ENCODE peak calls at places on chromosomes 1 and 21, in eight cellular contexts. R, U, W, E, D, J, M and X are unnamed samples.

GRCh38 chr1:167196185-167196584 is 24.5 kb upstream of the POU2F1 start:
- DNase-seq in R (no peak), U (no peak), W (no peak), E (no peak), D (peak), J (no peak), M (peak), X (no peak)

GRCh38 chr1:29465755-29466154 is 229.4 kb downstream of the PTPRU start:
- DNase-seq in R (no peak), U (no peak), W (no peak), E (no peak), D (peak), J (peak), M (peak), X (no peak)

GRCh38 chr1:93350322-93350721 is 4.6 kb downstream of the DR1 start:
- DNase-seq in R (no peak), U (no peak), W (no peak), E (no peak), D (no peak), J (no peak), M (no peak), X (no peak)

GRCh38 chr1:30872948-30873263 is 35.7 kb downstream of the SDC3 start:
- DNase-seq in R (no peak), U (no peak), W (no peak), E (no peak), D (no peak), J (no peak), M (peak), X (no peak)

GRCh38 chr1:159864262-159864661 is 1.8 kb upstream of the VSIG8 start:
- DNase-seq in R (no peak), U (no peak), W (no peak), E (no peak), D (no peak), J (no peak), M (no peak), X (no peak)

GRCh38 chr1:231338270-231339128 is at the start of gene SPRTN:
- DNase-seq in R (no peak), U (no peak), W (no peak), E (no peak), D (peak), J (no peak), M (peak), X (no peak)

GRCh38 chr1:99481391-99481996 is 164.4 kb upstream of the PALMD start:
- DNase-seq in R (peak), U (no peak), W (no peak), E (peak), D (peak), J (no peak), M (peak), X (peak)

GRCh38 chr1:178867670-178868069 is 3.2 kb downstream of the ANGPTL1 start:
- DNase-seq in R (no peak), U (no peak), W (no peak), E (no peak), D (no peak), J (no peak), M (no peak), X (no peak)

GRCh38 chr1:85278853-85279314 is 2.5 kb upstream of the BCL10 start:
- DNase-seq in R (peak), U (no peak), W (no peak), E (peak), D (peak), J (peak), M (peak), X (no peak)

GRCh38 chr1:223472057-223472456 is 78.8 kb downstream of the CCDC185 start:
- DNase-seq in R (no peak), U (no peak), W (no peak), E (no peak), D (no peak), J (no peak), M (no peak), X (no peak)

GRCh38 chr1:1273152-1273534 is 511 bp downstream of the UBE2J2 start:
- DNase-seq in R (no peak), U (no peak), W (no peak), E (no peak), D (no peak), J (no peak), M (peak), X (no peak)

GRCh38 chr1:202243006-202243405 is 49.4 kb downstream of the LGR6 start:
- DNase-seq in R (no peak), U (no peak), W (no peak), E (no peak), D (no peak), J (no peak), M (no peak), X (no peak)

GRCh38 chr1:159897962-159898361 is 2.0 kb downstream of the CFAP45 start:
- DNase-seq in R (no peak), U (no peak), W (no peak), E (no peak), D (no peak), J (no peak), M (no peak), X (no peak)

GRCh38 chr1:110338200-110339039 is 757 bp upstream of the RBM15 start:
- DNase-seq in R (peak), U (peak), W (peak), E (peak), D (peak), J (no peak), M (peak), X (peak)

GRCh38 chr1:20233394-20233793 is 47.1 kb upstream of the PLA2G2C start:
- DNase-seq in R (peak), U (no peak), W (no peak), E (no peak), D (peak), J (no peak), M (peak), X (no peak)

GRCh38 chr1:61055110-61055614 is 27.2 kb upstream of the NFIA start:
- DNase-seq in R (no peak), U (no peak), W (no peak), E (peak), D (no peak), J (no peak), M (peak), X (no peak)

GRCh38 chr1:36635284-36635683 is 152.6 kb upstream of the CSF3R start:
- DNase-seq in R (no peak), U (no peak), W (no peak), E (no peak), D (no peak), J (no peak), M (no peak), X (no peak)

GRCh38 chr1:202587859-202588480 is 122.3 kb downstream of the SYT2 start:
- DNase-seq in R (no peak), U (no peak), W (no peak), E (no peak), D (no peak), J (no peak), M (no peak), X (no peak)

GRCh38 chr1:152053375-152053774 is 16.6 kb upstream of the S100A11 start:
- DNase-seq in R (no peak), U (no peak), W (no peak), E (no peak), D (no peak), J (no peak), M (no peak), X (no peak)

DNA sequence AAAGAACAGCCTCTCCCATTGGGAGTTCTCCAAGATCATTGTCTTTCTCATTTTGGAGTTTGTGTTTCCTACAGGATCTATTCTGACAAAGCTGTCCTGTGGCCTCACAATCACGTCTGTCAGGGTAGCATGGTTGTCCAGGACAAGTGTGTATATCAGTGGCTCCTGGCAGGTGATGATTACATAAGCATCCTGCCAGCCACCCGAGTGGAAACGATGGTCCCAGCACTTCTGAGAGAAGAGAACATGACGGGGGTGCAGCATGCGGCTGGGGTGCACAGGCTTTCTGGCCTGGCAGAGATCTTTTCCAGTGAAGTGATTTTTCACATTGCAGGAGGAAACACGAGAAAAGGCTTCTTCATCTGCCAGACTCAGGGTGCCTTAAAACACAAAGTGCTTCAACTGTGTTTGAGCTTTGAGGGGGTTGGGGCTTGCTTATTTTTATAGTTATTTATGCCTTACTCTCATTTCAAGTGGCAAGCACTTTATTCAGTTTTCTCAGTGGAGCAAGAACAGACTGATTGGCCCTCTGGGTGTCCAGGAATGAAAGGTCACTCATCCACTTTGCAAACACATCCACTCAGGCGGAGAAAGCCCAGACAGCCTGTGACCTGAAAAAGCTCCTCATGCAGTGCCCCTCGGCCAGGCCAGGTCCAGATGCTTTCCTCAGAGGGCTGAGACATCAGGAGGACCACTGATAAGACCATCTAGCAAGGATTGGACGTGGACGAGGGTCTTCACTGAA is 186.0 kb downstream of the DUSP10 start:
- DNase-seq in R (no peak), U (no peak), W (no peak), E (no peak), D (no peak), J (no peak), M (no peak), X (no peak)
- TF ChIP-seq CTCF in R (no peak), U (no peak), W (no peak), E (no peak), D (no peak), J (no peak), M (no peak), X (no peak)

DNA sequence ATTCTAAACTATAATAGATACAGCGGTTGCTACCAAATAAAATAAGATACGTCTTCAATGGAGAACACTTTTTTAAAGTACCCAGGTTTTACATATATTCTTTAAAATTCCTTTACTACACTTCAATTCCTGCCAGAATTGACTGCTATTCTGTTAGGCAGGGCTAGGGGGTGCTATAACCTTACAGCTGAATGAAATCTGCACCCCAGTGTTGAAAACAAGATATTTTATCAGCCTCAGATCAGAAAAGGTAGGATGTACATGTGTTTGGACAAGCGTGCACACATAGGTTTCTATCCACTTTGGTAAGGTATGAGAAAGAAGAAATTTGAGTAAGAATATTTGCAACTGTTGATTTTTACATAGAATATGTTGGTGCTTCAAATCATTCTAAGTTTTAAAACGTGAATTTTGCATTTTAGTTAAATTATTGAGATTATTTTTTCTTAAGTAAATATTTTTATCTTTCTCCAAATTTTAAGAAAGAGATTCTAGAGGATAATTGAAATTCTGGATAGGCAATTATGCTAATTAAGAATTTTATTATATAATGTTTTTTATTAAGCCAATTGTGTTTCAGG is 490.8 kb upstream of the ADGRL4 start:
- DNase-seq in R (peak), U (no peak), W (no peak), E (no peak), D (peak), J (peak), M (peak), X (peak)
- TF ChIP-seq CTCF in R (peak), U (peak), W (no peak), E (peak), D (peak), J (peak), M (peak), X (peak)

DNA sequence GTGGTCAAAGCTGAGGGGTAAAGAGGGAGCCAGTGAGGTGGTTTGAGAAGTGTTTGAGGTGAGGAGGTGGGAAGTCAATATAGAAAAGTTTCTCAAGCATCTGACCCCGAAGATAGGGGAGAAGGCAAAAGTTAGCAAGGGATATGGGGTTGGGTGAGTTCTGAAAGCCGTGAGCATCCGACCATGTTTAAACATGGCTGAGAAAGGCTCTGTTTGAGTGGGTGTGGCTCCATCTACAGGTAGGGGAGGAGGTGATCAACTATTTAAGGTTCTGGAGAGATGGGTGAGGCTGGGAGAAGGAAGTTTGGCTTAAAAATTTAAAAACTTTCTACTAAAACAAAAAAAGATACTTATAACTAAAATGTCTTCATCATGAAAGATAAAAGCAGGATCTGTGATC is 273.8 kb downstream of the KCNJ6 start:
- DNase-seq in R (peak), U (no peak), W (no peak), E (no peak), D (peak), J (no peak), M (no peak), X (no peak)
- TF ChIP-seq CTCF in R (peak), U (peak), W (no peak), E (no peak), D (peak), J (no peak), M (no peak), X (no peak)

DNA sequence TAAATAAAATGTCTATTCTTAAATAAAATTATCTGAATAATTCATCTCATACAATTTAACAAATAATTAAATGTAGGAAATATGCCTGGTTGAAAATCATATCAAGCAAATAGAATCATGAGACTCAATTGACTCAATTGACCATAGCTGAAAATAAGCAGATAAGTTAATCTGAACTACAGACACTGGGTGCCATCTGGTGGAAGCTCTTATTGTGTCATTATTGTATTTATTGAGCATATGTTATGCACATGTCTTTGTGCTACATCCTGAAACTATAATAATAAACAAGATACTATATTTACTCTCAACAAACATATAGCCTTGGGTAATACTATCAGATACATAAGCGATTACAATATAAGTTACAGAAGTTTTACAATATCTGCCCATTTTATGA is 41.0 kb downstream of the BRINP3 start:
- DNase-seq in R (peak), U (no peak), W (no peak), E (no peak), D (peak), J (peak), M (peak), X (no peak)
- TF ChIP-seq CTCF in R (peak), U (no peak), W (no peak), E (no peak), D (peak), J (peak), M (no peak), X (no peak)